ENCODE peak calls at places on chromosomes 3 and 15, in four cellular contexts. S is HepG2, J is NAMALWA, R is fibroblast of villous mesenchyme. M is an unnamed sample.

GRCh38 chr15:92395176-92395521 is 1.5 kb downstream of the ST8SIA2 start:
- DNase-seq in R (no peak), S (no peak), J (no peak), M (no peak)

GRCh38 chr3:46065294-46065705 is 38.0 kb upstream of the XCR1 start:
- DNase-seq in J (peak), S (no peak), R (no peak), M (no peak)

GRCh38 chr3:120846073-120846472 is 61.9 kb upstream of the STXBP5L start:
- DNase-seq in J (no peak), S (no peak), R (no peak), M (no peak)

GRCh38 chr15:62075595-62076279 is 9.0 kb downstream of the C2CD4A start:
- DNase-seq in S (no peak), R (no peak), J (no peak), M (peak)

GRCh38 chr3:123072152-123072551 is 5.3 kb downstream of the PDIA5 start:
- DNase-seq in R (no peak), J (no peak), S (no peak), M (peak)

GRCh38 chr15:42911058-42911592 is 9.5 kb downstream of the TTBK2 start:
- DNase-seq in J (no peak), S (no peak), R (peak), M (peak)

GRCh38 chr3:67559029-67559605 is 95.3 kb downstream of the SUCLG2 start:
- DNase-seq in R (no peak), S (no peak), J (no peak), M (no peak)

GRCh38 chr15:98799461-98799971 is 151.2 kb downstream of the IGF1R start:
- DNase-seq in R (peak), S (peak), J (no peak), M (peak)

GRCh38 chr3:89108154-89108553 is 733 bp downstream of the EPHA3 start:
- DNase-seq in R (no peak), S (no peak), J (no peak), M (no peak)

GRCh38 chr15:90174140-90174891 is 26.8 kb upstream of the SEMA4B start:
- DNase-seq in S (no peak), J (no peak), R (peak), M (peak)

GRCh38 chr3:30954431-30954830 is 60.0 kb upstream of the GADL1 start:
- DNase-seq in J (no peak), R (no peak), S (no peak), M (no peak)

GRCh38 chr3:36992806-36993325 is at the start of gene EPM2AIP1:
- DNase-seq in R (no peak), S (no peak), J (no peak), M (no peak)

GRCh38 chr15:55775316-55775715 is 32.4 kb upstream of the PRTG start:
- DNase-seq in R (peak), S (no peak), J (no peak), M (no peak)

GRCh38 chr15:38205502-38206235 is 47.0 kb upstream of the SPRED1 start:
- DNase-seq in S (no peak), J (no peak), R (no peak), M (no peak)

GRCh38 chr3:157856078-157856939 is 249.9 kb downstream of the SHOX2 start:
- DNase-seq in R (peak), S (no peak), J (no peak), M (no peak)

GRCh38 chr3:72343078-72343477 is 505.2 kb downstream of the SHQ1 start:
- DNase-seq in R (no peak), J (no peak), S (no peak), M (no peak)

GRCh38 chr3:153073636-153074035 is 88.4 kb upstream of the RAP2B start:
- DNase-seq in J (no peak), S (no peak), R (no peak), M (no peak)

GRCh38 chr15:28252831-28253230 is 69.1 kb downstream of the HERC2 start:
- DNase-seq in S (no peak), J (no peak), R (no peak), M (no peak)

GRCh38 chr3:188553569-188553968 is 399.6 kb downstream of the LPP start:
- DNase-seq in S (no peak), J (no peak), R (no peak), M (no peak)